ENCODE peak calls at places on chromosome 19, in ten cellular contexts. K is body of pancreas; P is keratinocyte; M is astrocyte; D is CD8-positive, alpha-beta memory T cell; N is astrocyte of the spinal cord; X is fibroblast of the aortic adventitia; S is cardiac fibroblast; W is HepG2; V is HFF-Myc. Z is an unnamed sample.

GRCh38 chr19:8575467-8575997 is 1.7 kb downstream of the MYO1F start:
- DNase-seq in P (no peak), W (no peak), K (no peak), M (peak; percentile 65), X (peak; percentile 49), N (peak; percentile 55), D (peak; percentile 62), V (no peak), S (peak; percentile 50), Z (peak; percentile 56)

GRCh38 chr19:7658219-7658686 is 10.6 kb upstream of the RETN start:
- DNase-seq in P (no peak), X (no peak), K (no peak), M (no peak), V (no peak), D (peak; percentile 30), S (no peak), W (no peak), N (no peak), Z (no peak)

GRCh38 chr19:10979950-10980349 is 19.1 kb downstream of the SMARCA4 start:
- DNase-seq in P (no peak), V (no peak), N (no peak), S (no peak), W (no peak), M (no peak), K (peak; percentile 15), D (no peak), X (no peak), Z (no peak)

GRCh38 chr19:17753976-17754375 is 2.7 kb downstream of the FCHO1 start:
- DNase-seq in M (no peak), D (no peak), X (no peak), N (no peak), S (no peak), K (no peak), W (no peak), P (no peak), V (no peak), Z (no peak)

GRCh38 chr19:28456264-28456663 is 756.7 kb downstream of the UQCRFS1 start:
- DNase-seq in V (no peak), S (no peak), W (no peak), M (no peak), N (no peak), D (no peak), K (no peak), P (no peak), X (no peak), Z (no peak)

GRCh38 chr19:2494447-2495129 is 18.7 kb downstream of the GADD45B start:
- DNase-seq in W (no peak), S (peak; percentile 92), P (no peak), K (peak; percentile 82), M (peak; percentile 71), N (peak; percentile 88), D (peak; percentile 51), V (no peak), X (peak; percentile 81), Z (peak; percentile 77)

GRCh38 chr19:3591876-3592613 is 6.8 kb downstream of the GIPC3 start:
- DNase-seq in P (no peak), W (no peak), N (no peak), X (peak; percentile 43), D (no peak), V (no peak), K (no peak), S (peak; percentile 50), M (no peak), Z (no peak)

GRCh38 chr19:16889429-16889882 is 657 bp downstream of the F2RL3 start:
- DNase-seq in V (no peak), S (no peak), M (no peak), K (no peak), D (no peak), X (no peak), W (no peak), P (no peak), N (no peak), Z (no peak)

GRCh38 chr19:47258434-47258833 is 2.1 kb downstream of the CCDC9 start:
- DNase-seq in S (no peak), X (no peak), M (no peak), W (no peak), V (no peak), N (no peak), P (no peak), D (no peak), K (no peak), Z (no peak)

GRCh38 chr19:47255947-47256687 is at the start of gene CCDC9:
- DNase-seq in M (peak; percentile 89), X (peak; percentile 97), K (peak; percentile 98), N (peak; percentile 97), W (peak; percentile 94), D (peak; percentile 94), S (peak; percentile 98), P (peak; percentile 76), V (peak; percentile 85), Z (peak; percentile 94)

GRCh38 chr19:47257411-47258169 is 1.3 kb downstream of the CCDC9 start:
- DNase-seq in X (peak; percentile 59), S (no peak), K (no peak), W (no peak), V (no peak), M (no peak), P (peak; percentile 66), D (no peak), N (no peak), Z (no peak)

GRCh38 chr19:47258895-47259555 is 2.7 kb downstream of the CCDC9 start:
- DNase-seq in K (no peak), P (no peak), S (no peak), D (no peak), V (no peak), W (no peak), X (no peak), M (no peak), N (no peak), Z (no peak)

DNA sequence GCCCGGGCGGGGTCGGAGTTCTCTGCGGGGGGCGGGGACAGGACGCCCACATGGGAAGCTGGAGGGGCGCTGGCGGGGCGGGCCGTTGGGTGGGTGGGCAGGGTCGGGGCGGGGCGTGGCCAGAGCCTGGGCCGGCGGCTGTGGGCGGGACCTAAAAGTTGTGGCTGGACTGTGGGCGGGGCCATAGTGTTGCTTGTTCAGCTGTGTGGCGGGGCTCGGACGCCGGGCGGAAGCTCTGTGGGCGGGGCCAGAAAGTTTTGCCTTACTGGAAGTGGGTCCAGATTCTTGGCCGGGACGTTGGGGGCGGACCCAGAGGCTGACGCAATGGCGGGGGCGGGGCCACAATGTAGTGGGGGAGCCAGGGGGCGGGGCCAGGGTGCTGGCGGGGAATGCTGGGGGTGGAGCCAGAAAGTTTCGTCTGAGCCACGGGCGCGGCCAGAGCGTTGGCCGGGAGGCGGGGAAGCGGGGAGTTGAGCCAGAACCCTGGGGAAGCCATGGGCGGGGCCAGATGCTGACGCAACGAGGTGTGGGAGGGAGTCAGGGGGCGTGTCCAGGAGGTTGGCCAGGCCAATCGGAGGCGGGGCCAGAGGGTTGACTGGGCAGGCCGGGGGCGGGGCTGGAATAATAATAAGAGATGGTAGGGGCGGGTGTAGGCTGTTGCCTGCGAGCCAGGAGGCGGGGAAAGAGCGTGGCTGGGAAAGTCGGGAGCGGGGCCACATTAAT is 524 bp downstream of the CCDC9 start:
- DNase-seq in V (peak; percentile 96), N (peak; percentile 99), M (peak; percentile 90), K (peak; percentile 100), X (peak; percentile 99), W (peak; percentile 95), D (peak; percentile 98), S (peak; percentile 100), P (peak; percentile 94), Z (peak; percentile 98)
- H3K4me3 ChIP-seq in V (peak overlapping the region; percentile 61), N (peak overlapping the region; percentile 66), M (peak overlapping the region; percentile 70), K (peak overlapping the region; percentile 8), X (peak overlapping the region; percentile 89), W (peak overlapping the region; percentile 88), D (peak overlapping the region; percentile 61), S (peak overlapping the region; percentile 65), P (peak overlapping the region; percentile 51), Z (peak overlapping the region; percentile 75)

DNA sequence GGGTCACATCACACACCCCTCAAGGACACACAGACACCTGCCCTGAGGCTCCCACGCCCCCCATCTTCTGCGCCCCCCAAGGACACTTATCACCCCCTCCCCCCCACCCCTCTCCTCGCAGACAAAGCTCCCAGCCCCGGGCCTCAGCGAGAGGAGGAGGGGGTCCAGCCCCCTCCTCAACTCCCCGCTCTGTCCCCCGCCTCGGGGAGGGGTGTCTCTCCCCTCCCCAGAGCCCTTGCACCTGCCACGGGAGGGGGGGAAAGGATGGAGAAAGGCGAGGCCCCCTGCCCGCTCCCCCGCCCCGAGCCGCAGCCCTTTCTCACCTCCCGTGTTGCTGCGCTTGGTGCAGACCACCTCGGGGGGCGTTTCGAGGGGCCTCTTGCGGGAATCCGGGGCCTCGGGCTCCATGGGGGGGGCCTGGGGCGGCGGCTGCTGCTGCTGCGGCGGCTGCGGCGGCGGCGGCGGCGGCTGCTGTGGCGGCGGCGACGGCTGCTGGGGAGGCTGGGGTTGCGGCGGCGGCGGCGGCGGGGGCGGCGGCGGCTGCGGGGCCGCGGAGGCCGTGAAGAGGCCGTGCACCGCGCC is 630 bp downstream of the NOVA2 start:
- DNase-seq in N (no peak), K (no peak), M (no peak), W (no peak), S (no peak), V (no peak), D (no peak), X (no peak), P (no peak), Z (no peak)
- H3K4me3 ChIP-seq in N (peak overlapping the region; percentile 24), K (no peak overlapping the region), M (peak overlapping the region; percentile 45), W (no peak overlapping the region), S (peak overlapping the region; percentile 39), V (no peak overlapping the region), D (no peak overlapping the region), X (peak overlapping the region; percentile 60), P (no peak overlapping the region), Z (no peak overlapping the region)

GRCh38 chr19:38266070-38266469 is 1.7 kb downstream of the SPINT2 start:
- DNase-seq in D (no peak), P (no peak), K (no peak), V (no peak), W (no peak), S (no peak), M (no peak), N (no peak), X (no peak), Z (no peak)

GRCh38 chr19:38265213-38265861 is 964 bp downstream of the SPINT2 start:
- DNase-seq in W (no peak), M (no peak), D (no peak), K (peak; percentile 58), P (no peak), X (no peak), S (no peak), V (no peak), N (no peak), Z (no peak)

GRCh38 chr19:38268539-38268938 is 4.2 kb downstream of the SPINT2 start:
- DNase-seq in V (no peak), X (no peak), K (no peak), N (no peak), W (no peak), D (no peak), M (no peak), S (no peak), P (no peak), Z (no peak)

GRCh38 chr19:38266981-38267597 is 2.7 kb downstream of the SPINT2 start:
- DNase-seq in D (no peak), W (peak; percentile 39), V (no peak), S (peak; percentile 56), P (no peak), M (peak; percentile 68), N (peak; percentile 53), X (peak; percentile 37), K (peak; percentile 45), Z (no peak)

GRCh38 chr19:38267780-38268430 is 3.5 kb downstream of the SPINT2 start:
- DNase-seq in P (no peak), M (no peak), X (no peak), W (no peak), K (peak; percentile 89), V (no peak), N (no peak), S (no peak), D (no peak), Z (no peak)
- H3K4me3 ChIP-seq in P (peak overlapping the region; percentile 99), M (no peak overlapping the region), X (no peak overlapping the region), W (no peak overlapping the region), K (no peak overlapping the region), V (no peak overlapping the region), N (no peak overlapping the region), S (no peak overlapping the region), D (no peak overlapping the region), Z (no peak overlapping the region)

GRCh38 chr19:33779849-33780248 is 16.8 kb upstream of the KCTD15 start:
- DNase-seq in V (no peak), K (no peak), P (no peak), W (no peak), M (no peak), S (no peak), D (no peak), X (no peak), N (no peak), Z (no peak)

GRCh38 chr19:33777753-33778088 is 18.9 kb upstream of the KCTD15 start:
- DNase-seq in N (no peak), S (no peak), X (no peak), K (peak; percentile 10), V (no peak), M (no peak), W (no peak), P (no peak), D (no peak), Z (no peak)

GRCh38 chr19:33780251-33780650 is 16.4 kb upstream of the KCTD15 start:
- DNase-seq in P (no peak), N (no peak), M (no peak), X (no peak), V (no peak), K (no peak), W (no peak), D (no peak), S (no peak), Z (no peak)

GRCh38 chr19:33777351-33777750 is 19.3 kb upstream of the KCTD15 start:
- DNase-seq in D (no peak), W (no peak), P (no peak), N (no peak), K (no peak), M (no peak), S (no peak), X (no peak), V (no peak), Z (no peak)

DNA sequence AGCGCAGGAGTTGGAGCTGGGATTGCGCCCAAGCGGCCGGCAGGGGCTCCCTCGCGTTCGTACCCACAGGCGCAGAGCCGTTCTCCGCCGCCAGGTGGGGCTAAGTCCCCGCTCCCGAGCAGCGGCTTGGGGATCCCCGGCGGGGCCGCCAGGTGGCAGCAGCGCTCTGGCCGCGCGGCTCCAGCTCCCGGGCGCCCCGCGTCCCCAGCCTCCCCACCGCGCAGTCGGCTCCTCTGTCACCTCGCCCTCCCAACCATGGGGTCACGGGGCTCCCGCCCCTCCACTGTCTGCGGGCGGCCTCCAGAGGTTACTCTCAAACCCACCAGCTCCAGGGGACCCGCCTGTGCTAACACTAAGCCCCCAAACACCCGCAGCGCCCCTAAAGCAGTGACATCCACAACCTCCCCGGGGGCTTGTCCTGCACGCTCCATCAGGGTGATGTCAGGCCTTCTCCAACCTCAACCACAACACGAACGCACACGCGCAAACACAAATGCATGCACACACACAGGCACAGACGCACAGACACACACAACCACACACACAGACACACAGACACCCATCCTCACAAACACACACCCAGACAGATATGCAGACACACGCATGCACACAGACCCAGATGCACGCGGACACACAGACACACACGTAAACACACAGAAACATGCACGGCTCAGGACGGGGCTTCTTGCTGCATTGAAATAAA is 18.4 kb upstream of the KCTD15 start:
- DNase-seq in M (no peak), K (peak; percentile 75), P (no peak), X (peak; percentile 68), D (peak; percentile 70), N (peak; percentile 57), S (peak; percentile 78), V (no peak), W (peak; percentile 54), Z (peak; percentile 66)
- H3K4me3 ChIP-seq in M (no peak overlapping the region), K (peak overlapping the region; percentile 16), P (no peak overlapping the region), X (no peak overlapping the region), D (no peak overlapping the region), N (no peak overlapping the region), S (no peak overlapping the region), V (no peak overlapping the region), W (no peak overlapping the region), Z (no peak overlapping the region)

Z was measured in fibroblast of mammary gland.